ENCODE peak calls at places on chromosomes 6 and 20, in five cellular contexts. Y is skeletal muscle cell, O is kidney glomerular epithelial cell, G is NCI-H460, X is cardiac fibroblast. H is an unnamed sample.

GRCh38 chr6:147621280-147621679 is 112.8 kb downstream of the SAMD5 start:
- DNase-seq in Y (peak), O (peak), G (no peak), X (no peak), H (peak)

GRCh38 chr6:36847152-36847551 is 7.9 kb upstream of the CPNE5 start:
- DNase-seq in Y (no peak), O (no peak), G (no peak), X (no peak), H (no peak)

GRCh38 chr6:105936972-105937371 is 149.2 kb upstream of the PRDM1 start:
- DNase-seq in Y (no peak), O (no peak), G (no peak), X (no peak), H (no peak)

GRCh38 chr20:57660510-57661199 is 40.4 kb upstream of the ZBP1 start:
- DNase-seq in Y (no peak), O (no peak), G (no peak), X (no peak), H (no peak)

GRCh38 chr6:142605922-142606321 is 304.1 kb downstream of the ADGRG6 start:
- DNase-seq in Y (peak), O (no peak), G (no peak), X (peak), H (peak)

GRCh38 chr6:139904158-139904533 is 529.7 kb upstream of the CITED2 start:
- DNase-seq in Y (no peak), O (no peak), G (no peak), X (no peak), H (peak)

GRCh38 chr6:80464901-80465300 is 358.4 kb downstream of the BCKDHB start:
- DNase-seq in Y (no peak), O (no peak), G (no peak), X (no peak), H (no peak)

GRCh38 chr20:25017257-25017803 is 24.8 kb upstream of the APMAP start:
- DNase-seq in Y (no peak), O (no peak), G (no peak), X (no peak), H (peak)

GRCh38 chr6:77650098-77650663 is 2.7 kb upstream of the MEI4 start:
- DNase-seq in Y (no peak), O (no peak), G (no peak), X (peak), H (peak)

GRCh38 chr20:54207743-54208491 is at the start of gene PFDN4:
- DNase-seq in Y (peak), O (peak), G (peak), X (peak), H (peak)

GRCh38 chr6:1554241-1554880 is 55.4 kb upstream of the FOXC1 start:
- DNase-seq in Y (no peak), O (no peak), G (no peak), X (no peak), H (no peak)

GRCh38 chr20:58640446-58640845 is 10.6 kb upstream of the STX16 start:
- DNase-seq in Y (no peak), O (no peak), G (no peak), X (peak), H (no peak)

GRCh38 chr6:89449182-89449581 is 16.2 kb downstream of the ANKRD6 start:
- DNase-seq in Y (no peak), O (no peak), G (no peak), X (no peak), H (no peak)

GRCh38 chr6:156933201-156934053 is 156.2 kb downstream of the ARID1B start:
- DNase-seq in Y (no peak), O (no peak), G (no peak), X (no peak), H (peak)